ENCODE peak calls at places on chromosomes 13 and 19, in seven cellular contexts. U, L, B, Y, O, G and J are unnamed samples.

GRCh38 chr13:48919750-48920149 is 56.0 kb upstream of the FNDC3A start:
- DNase-seq in U (no peak), L (no peak), B (no peak), Y (no peak), O (no peak), G (no peak), J (no peak)

GRCh38 chr19:33279430-33280350 is 22.6 kb downstream of the CEBPA start:
- DNase-seq in U (no peak), L (no peak), B (no peak), Y (peak), O (no peak), G (no peak), J (no peak)

GRCh38 chr19:4069331-4069959 is 2.7 kb upstream of the ZBTB7A start:
- DNase-seq in U (no peak), L (no peak), B (no peak), Y (no peak), O (no peak), G (peak), J (no peak)

GRCh38 chr13:54287062-54287764 is 1258.6 kb downstream of the OLFM4 start:
- DNase-seq in U (no peak), L (no peak), B (no peak), Y (no peak), O (no peak), G (no peak), J (no peak)

GRCh38 chr19:18948075-18948975 is 7.3 kb upstream of the HOMER3 start:
- DNase-seq in U (no peak), L (peak), B (no peak), Y (no peak), O (no peak), G (no peak), J (no peak)

GRCh38 chr19:47610902-47611301 is 2.0 kb downstream of the BICRA start:
- DNase-seq in U (no peak), L (no peak), B (no peak), Y (no peak), O (no peak), G (no peak), J (no peak)

GRCh38 chr13:75724742-75725504 is 88.8 kb downstream of the LMO7 start:
- DNase-seq in U (no peak), L (peak), B (no peak), Y (no peak), O (no peak), G (no peak), J (no peak)

GRCh38 chr13:41411536-41411935 is 45.8 kb upstream of the RGCC start:
- DNase-seq in U (no peak), L (peak), B (peak), Y (peak), O (no peak), G (no peak), J (peak)

GRCh38 chr13:38462605-38463004 is 113.0 kb downstream of the UFM1 start:
- DNase-seq in U (no peak), L (no peak), B (no peak), Y (peak), O (no peak), G (no peak), J (no peak)

GRCh38 chr19:45396389-45397260 is 8.2 kb downstream of the PPP1R13L start:
- DNase-seq in U (no peak), L (no peak), B (no peak), Y (no peak), O (no peak), G (no peak), J (no peak)

GRCh38 chr13:109162248-109163051 is 533.0 kb downstream of the MYO16 start:
- DNase-seq in U (no peak), L (peak), B (no peak), Y (peak), O (no peak), G (no peak), J (peak)

GRCh38 chr13:102724923-102725322 is 30.1 kb upstream of the METTL21C start:
- DNase-seq in U (no peak), L (peak), B (peak), Y (peak), O (no peak), G (no peak), J (peak)

GRCh38 chr13:29922281-29922821 is 71.9 kb upstream of the UBL3 start:
- DNase-seq in U (no peak), L (peak), B (peak), Y (no peak), O (no peak), G (no peak), J (no peak)

GRCh38 chr13:68748038-68748437 is 1359.6 kb upstream of the ATXN8OS start:
- DNase-seq in U (no peak), L (no peak), B (peak), Y (no peak), O (no peak), G (no peak), J (no peak)

GRCh38 chr19:19751846-19752245 is 18.9 kb upstream of the ZNF14 start:
- DNase-seq in U (no peak), L (no peak), B (no peak), Y (no peak), O (no peak), G (no peak), J (no peak)

GRCh38 chr13:28045861-28046260 is 54.5 kb downstream of the FLT3 start:
- DNase-seq in U (no peak), L (no peak), B (no peak), Y (no peak), O (no peak), G (no peak), J (no peak)

GRCh38 chr13:76148926-76149325 is 512.8 kb downstream of the LMO7 start:
- DNase-seq in U (no peak), L (peak), B (peak), Y (no peak), O (no peak), G (no peak), J (no peak)

GRCh38 chr13:28505543-28506135 is 10.7 kb upstream of the FLT1 start:
- DNase-seq in U (no peak), L (no peak), B (no peak), Y (no peak), O (no peak), G (no peak), J (no peak)

GRCh38 chr19:56076413-56076998 is 44.6 kb downstream of the ZNF787 start:
- DNase-seq in U (peak), L (peak), B (no peak), Y (peak), O (peak), G (no peak), J (peak)

GRCh38 chr19:8577247-8577646 is at the start of gene MYO1F:
- DNase-seq in U (no peak), L (no peak), B (no peak), Y (peak), O (no peak), G (peak), J (no peak)

DNA sequence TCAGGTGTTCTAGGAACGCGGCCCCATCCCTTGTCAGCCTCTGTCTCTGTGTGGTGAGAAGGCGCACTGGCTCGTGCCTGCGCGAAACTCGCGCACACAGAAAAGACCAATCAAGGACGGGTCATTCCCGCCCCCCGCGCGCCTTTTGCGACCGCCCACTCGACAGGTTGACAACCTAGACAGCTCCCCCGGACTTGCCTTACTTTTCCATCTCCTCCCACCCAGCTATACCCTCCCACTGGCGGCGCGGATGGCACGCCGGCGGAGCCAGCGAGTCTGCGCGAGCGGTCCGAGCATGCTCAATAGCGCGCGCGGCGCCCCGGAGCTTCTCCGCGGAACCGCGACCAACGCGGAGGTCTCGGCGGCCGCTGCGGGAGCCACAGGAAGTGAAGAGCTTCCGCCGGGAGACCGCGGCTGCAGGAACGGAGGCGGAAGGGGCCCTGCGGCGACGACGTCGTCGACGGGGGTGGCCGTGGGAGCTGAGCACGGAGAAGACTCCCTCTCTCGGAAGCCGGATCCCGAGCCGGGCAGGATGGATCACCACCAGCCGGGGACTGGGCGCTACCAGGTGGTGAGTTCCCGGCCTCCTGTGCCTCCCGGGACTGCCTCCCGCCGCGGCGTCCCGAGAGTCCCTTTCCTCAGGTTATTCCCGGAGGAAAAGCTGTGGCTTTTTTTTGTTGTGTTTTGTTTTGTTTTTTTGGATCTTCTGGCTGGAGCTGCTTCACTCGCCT is at the start of gene NDFIP2:
- DNase-seq in U (peak), L (peak), B (peak), Y (peak), O (peak), G (peak), J (peak)
- TF ChIP-seq CTCF in U (no peak), L (peak), B (no peak), Y (no peak), O (no peak), G (peak), J (no peak)

GRCh38 chr13:74206061-74206561 is 71.9 kb upstream of the KLF12 start:
- DNase-seq in U (no peak), L (peak), B (peak), Y (no peak), O (no peak), G (no peak), J (no peak)

GRCh38 chr13:74206855-74207254 is 72.7 kb upstream of the KLF12 start:
- DNase-seq in U (no peak), L (no peak), B (no peak), Y (no peak), O (no peak), G (no peak), J (no peak)

GRCh38 chr13:74205313-74205690 is 71.1 kb upstream of the KLF12 start:
- DNase-seq in U (no peak), L (peak), B (peak), Y (no peak), O (no peak), G (no peak), J (no peak)

GRCh38 chr13:74203576-74203975 is 69.4 kb upstream of the KLF12 start:
- DNase-seq in U (no peak), L (no peak), B (peak), Y (no peak), O (no peak), G (no peak), J (no peak)

DNA sequence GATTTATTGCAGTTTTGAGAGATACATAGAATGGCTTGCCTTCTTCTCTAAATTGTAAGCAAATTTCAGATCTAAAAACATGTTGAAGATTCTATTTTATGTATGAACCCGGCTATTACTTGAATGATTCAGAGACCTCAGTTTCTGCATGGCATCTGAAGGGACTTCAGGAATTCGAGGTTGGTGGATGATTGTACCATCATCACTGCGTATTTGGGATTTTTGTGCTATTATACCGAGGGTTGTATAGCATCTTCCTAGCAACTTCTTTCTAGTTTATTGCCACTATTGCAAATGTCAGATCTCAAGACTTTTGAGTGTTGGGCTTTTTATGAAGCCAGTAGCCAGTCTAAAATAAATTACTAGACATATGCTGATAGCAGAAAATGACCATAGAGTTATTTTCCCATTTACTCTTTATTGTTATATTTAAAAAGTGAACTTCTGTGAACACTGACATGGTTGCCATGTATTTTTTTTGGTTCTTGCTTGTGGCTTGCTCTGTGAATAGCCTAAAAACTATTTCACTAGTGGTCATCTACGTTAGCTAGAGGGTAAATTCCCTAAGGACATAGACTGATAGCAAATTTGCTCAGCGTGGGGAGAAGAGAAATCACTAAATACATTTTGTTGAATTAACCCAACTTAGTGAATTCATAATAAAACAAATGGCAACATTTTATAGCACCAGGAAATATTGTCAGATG is 70.6 kb upstream of the KLF12 start:
- DNase-seq in U (no peak), L (no peak), B (peak), Y (no peak), O (no peak), G (no peak), J (no peak)
- TF ChIP-seq CTCF in U (no peak), L (no peak), B (no peak), Y (no peak), O (no peak), G (no peak), J (no peak)

GRCh38 chr19:30001794-30002193 is 59.8 kb downstream of the URI1 start:
- DNase-seq in U (no peak), L (no peak), B (no peak), Y (peak), O (no peak), G (no peak), J (no peak)
- TF ChIP-seq CTCF in U (peak), L (no peak), B (peak), Y (no peak), O (no peak), G (no peak), J (no peak)

DNA sequence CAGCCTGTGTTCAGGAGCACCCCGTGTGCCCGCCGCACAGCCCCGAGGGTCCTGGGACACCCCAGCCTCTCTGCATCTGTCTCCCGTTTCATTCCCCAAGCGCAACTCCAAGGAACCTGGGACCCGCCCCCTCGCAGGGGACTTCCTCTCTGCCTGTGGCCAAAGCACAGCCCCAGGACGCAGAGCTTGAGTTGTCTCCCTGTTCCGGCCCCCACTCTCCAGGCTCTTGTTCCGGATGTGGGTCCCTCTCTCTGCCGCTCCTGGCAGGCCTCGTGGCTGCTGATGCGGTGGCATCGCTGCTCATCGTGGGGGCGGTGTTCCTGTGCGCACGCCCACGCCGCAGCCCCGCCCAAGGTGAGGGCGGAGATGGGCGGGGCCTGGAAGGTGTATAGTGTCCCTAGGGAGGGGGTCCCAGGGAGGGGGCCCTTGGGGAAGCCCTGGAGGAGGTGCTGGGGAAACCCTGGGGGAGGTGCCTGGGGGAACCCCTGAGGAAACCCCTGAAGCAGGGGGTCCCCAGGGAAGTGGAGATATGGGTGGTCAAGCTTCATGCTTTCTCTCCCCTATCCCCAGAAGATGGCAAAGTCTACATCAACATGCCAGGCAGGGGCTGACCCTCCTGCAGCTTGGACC is 1.3 kb downstream of the HCST start:
- DNase-seq in U (no peak), L (peak), B (peak), Y (peak), O (peak), G (peak), J (peak)
- TF ChIP-seq CTCF in U (no peak), L (no peak), B (no peak), Y (no peak), O (no peak), G (no peak), J (no peak)

GRCh38 chr19:10270616-10271394 is at the start of gene ICAM1:
- DNase-seq in U (no peak), L (peak), B (peak), Y (peak), O (peak), G (peak), J (peak)
- TF ChIP-seq CTCF in U (no peak), L (peak), B (no peak), Y (no peak), O (no peak), G (no peak), J (no peak)

DNA sequence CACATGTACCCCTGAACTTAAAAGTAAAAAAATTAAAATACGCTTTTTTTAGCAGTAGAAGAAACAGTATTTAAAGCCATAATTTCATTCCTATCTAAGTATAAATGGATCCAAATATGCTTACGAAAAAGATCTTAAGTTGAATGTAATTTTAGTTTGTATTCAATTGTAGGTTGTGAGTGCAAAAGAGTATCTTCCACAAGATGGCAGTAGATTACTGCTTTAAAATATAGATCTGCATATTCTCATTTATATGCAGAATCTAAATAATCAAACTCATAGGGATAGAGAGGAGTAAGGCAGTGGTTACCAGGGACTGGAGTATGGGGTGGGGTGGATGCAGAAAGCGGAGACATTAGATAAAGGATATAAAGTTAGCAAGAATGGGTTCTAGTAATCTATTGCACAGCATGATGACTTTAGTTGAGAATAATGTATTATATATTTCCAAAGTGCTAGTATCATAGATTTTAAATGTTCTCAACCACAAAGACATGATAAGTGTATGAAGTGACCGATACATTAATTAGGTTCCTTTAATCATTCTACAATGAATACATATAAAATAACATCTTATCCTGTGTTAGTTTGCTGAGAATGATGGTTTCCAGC is 14.2 kb downstream of the OR7A17 start:
- DNase-seq in U (no peak), L (peak), B (no peak), Y (peak), O (no peak), G (no peak), J (no peak)
- TF ChIP-seq CTCF in U (no peak), L (peak), B (peak), Y (peak), O (no peak), G (peak), J (no peak)

GRCh38 chr19:39502640-39503417 is 4.1 kb downstream of the DLL3 start:
- DNase-seq in U (peak), L (peak), B (peak), Y (peak), O (no peak), G (peak), J (peak)
- TF ChIP-seq CTCF in U (peak), L (peak), B (peak), Y (peak), O (peak), G (peak), J (peak)

GRCh38 chr19:2315121-2315817 is 7.3 kb upstream of the LINGO3 start:
- DNase-seq in U (no peak), L (no peak), B (no peak), Y (no peak), O (no peak), G (no peak), J (no peak)

GRCh38 chr19:2317756-2318155 is 9.8 kb upstream of the LINGO3 start:
- DNase-seq in U (no peak), L (no peak), B (no peak), Y (no peak), O (no peak), G (no peak), J (no peak)

GRCh38 chr19:2312819-2313501 is 5.0 kb upstream of the LINGO3 start:
- DNase-seq in U (no peak), L (no peak), B (no peak), Y (no peak), O (no peak), G (no peak), J (no peak)

GRCh38 chr19:2317300-2317699 is 9.3 kb upstream of the LINGO3 start:
- DNase-seq in U (no peak), L (no peak), B (no peak), Y (no peak), O (no peak), G (no peak), J (no peak)

GRCh38 chr19:2315818-2316353 is 7.9 kb upstream of the LINGO3 start:
- DNase-seq in U (peak), L (no peak), B (no peak), Y (peak), O (no peak), G (peak), J (peak)
- TF ChIP-seq CTCF in U (peak), L (peak), B (peak), Y (peak), O (no peak), G (peak), J (peak)

DNA sequence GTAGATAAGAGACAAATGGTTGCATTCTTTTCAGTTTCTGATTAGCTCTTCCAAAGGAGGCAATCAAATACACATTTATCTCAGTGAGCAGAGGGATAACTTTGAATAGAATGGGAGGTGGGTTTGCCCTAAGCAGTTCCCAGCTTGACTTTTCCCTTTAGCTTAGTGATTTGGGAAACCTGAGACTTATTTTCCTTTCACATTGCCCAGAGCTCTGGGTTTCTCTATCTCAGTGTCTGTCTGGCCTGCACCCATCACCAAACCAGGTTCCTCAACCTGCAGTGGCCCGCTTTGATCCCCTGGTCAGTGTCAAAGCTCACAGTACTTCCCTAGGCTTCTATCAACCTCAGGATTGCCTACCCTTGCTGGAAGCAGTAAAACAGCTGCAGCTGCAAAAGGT is 35.6 kb upstream of the C13orf42 start:
- DNase-seq in U (no peak), L (no peak), B (no peak), Y (no peak), O (no peak), G (no peak), J (no peak)
- TF ChIP-seq CTCF in U (no peak), L (no peak), B (no peak), Y (no peak), O (no peak), G (no peak), J (no peak)